ENCODE peak calls at places on chromosomes 7 and 10, in five cellular contexts. M, V, O, E and P are unnamed samples. For H3K9me3, the result is how much of the 10 kb centered on the place peaks cover.

GRCh38 chr10:114335614-114336013 is 68.7 kb downstream of the AFAP1L2 start:
- DNase-seq in M (no peak), V (no peak), O (no peak), E (no peak), P (no peak)

GRCh38 chr7:130024390-130024789 is 26.8 kb downstream of the ZC3HC1 start:
- DNase-seq in M (no peak), V (no peak), O (peak), E (no peak), P (no peak)

GRCh38 chr7:879706-880105 is 3.4 kb downstream of the GET4 start:
- DNase-seq in M (no peak), V (no peak), O (no peak), E (peak), P (no peak)

GRCh38 chr7:98617051-98617959 is at the start of gene NPTX2:
- DNase-seq in M (peak), V (no peak), O (peak), E (no peak), P (no peak)

GRCh38 chr10:74837750-74838149 is 11.3 kb downstream of the KAT6B start:
- DNase-seq in M (no peak), V (no peak), O (no peak), E (no peak), P (no peak)

GRCh38 chr7:135620980-135621850 is 41.1 kb upstream of the STMP1 start:
- DNase-seq in M (no peak), V (peak), O (peak), E (no peak), P (peak)

GRCh38 chr10:21740989-21741388 is 207.0 kb downstream of the MLLT10 start:
- DNase-seq in M (no peak), V (no peak), O (no peak), E (no peak), P (no peak)

GRCh38 chr7:2884161-2884560 is 40.1 kb upstream of the GNA12 start:
- DNase-seq in M (no peak), V (no peak), O (no peak), E (no peak), P (no peak)

GRCh38 chr10:14391342-14391741 is 60.6 kb upstream of the FRMD4A start:
- DNase-seq in M (no peak), V (no peak), O (no peak), E (no peak), P (no peak)

GRCh38 chr7:31476073-31476745 is 37.7 kb upstream of the ITPRID1 start:
- DNase-seq in M (no peak), V (no peak), O (no peak), E (no peak), P (no peak)

GRCh38 chr7:104017001-104017400 is 27.5 kb upstream of the RELN start:
- DNase-seq in M (no peak), V (no peak), O (peak), E (no peak), P (no peak)

GRCh38 chr10:11901454-11902431 is 78.6 kb downstream of the PROSER2 start:
- DNase-seq in M (no peak), V (no peak), O (peak), E (no peak), P (no peak)

GRCh38 chr7:36301914-36302771 is 87.5 kb upstream of the ANLN start:
- DNase-seq in M (no peak), V (no peak), O (peak), E (peak), P (no peak)

GRCh38 chr7:223118-223800 is 30.9 kb downstream of the FAM20C start:
- DNase-seq in M (no peak), V (no peak), O (no peak), E (no peak), P (no peak)

GRCh38 chr10:102435529-102436233 is 3.3 kb upstream of the CUEDC2 start:
- DNase-seq in M (no peak), V (no peak), O (peak), E (no peak), P (no peak)

GRCh38 chr7:51346136-51346535 is 29.5 kb upstream of the COBL start:
- DNase-seq in M (no peak), V (no peak), O (no peak), E (no peak), P (no peak)

GRCh38 chr7:79455173-79455790 is 1.8 kb upstream of the MAGI2 start:
- DNase-seq in M (peak), V (no peak), O (no peak), E (no peak), P (no peak)

GRCh38 chr7:79833616-79834015 is 301.0 kb upstream of the GNAI1 start:
- DNase-seq in M (no peak), V (no peak), O (no peak), E (no peak), P (no peak)

GRCh38 chr7:143456992-143457793 is 13.9 kb downstream of the TAS2R60 start:
- DNase-seq in M (no peak), V (no peak), O (no peak), E (no peak), P (no peak)

GRCh38 chr7:37705976-37706375 is 22.4 kb downstream of the GPR141 start:
- DNase-seq in M (no peak), V (no peak), O (no peak), E (no peak), P (no peak)

GRCh38 chr10:8181496-8182174 is 127.1 kb downstream of the GATA3 start:
- DNase-seq in M (no peak), V (no peak), O (no peak), E (no peak), P (no peak)

GRCh38 chr10:132848306-132848705 is 62.4 kb upstream of the NKX6-2 start:
- DNase-seq in M (no peak), V (no peak), O (no peak), E (no peak), P (no peak)

GRCh38 chr7:20107582-20107981 is 109.6 kb downstream of the MACC1 start:
- DNase-seq in M (no peak), V (no peak), O (peak), E (no peak), P (no peak)

GRCh38 chr7:19327011-19327410 is 181.8 kb upstream of the FERD3L start:
- DNase-seq in M (no peak), V (no peak), O (peak), E (no peak), P (no peak)

GRCh38 chr7:107783648-107784047 is 19.4 kb downstream of the SLC26A3 start:
- DNase-seq in M (no peak), V (no peak), O (no peak), E (no peak), P (no peak)

GRCh38 chr7:7761974-7762769 is 43.8 kb upstream of the RPA3 start:
- DNase-seq in M (no peak), V (peak), O (peak), E (no peak), P (no peak)

GRCh38 chr10:101367569-101368453 is 13.8 kb downstream of the BTRC start:
- DNase-seq in M (no peak), V (peak), O (peak), E (no peak), P (no peak)

GRCh38 chr10:5816170-5816569 is 2.9 kb upstream of the GDI2 start:
- DNase-seq in M (no peak), V (no peak), O (no peak), E (no peak), P (no peak)

GRCh38 chr10:57621466-57621865 is 646.2 kb downstream of the IPMK start:
- DNase-seq in M (no peak), V (no peak), O (no peak), E (no peak), P (no peak)

GRCh38 chr7:131424219-131424822 is 96.6 kb downstream of the MKLN1 start:
- DNase-seq in M (no peak), V (peak), O (peak), E (no peak), P (no peak)

GRCh38 chr7:137967143-137968018 is 34.5 kb downstream of the CREB3L2 start:
- DNase-seq in M (no peak), V (no peak), O (peak), E (no peak), P (no peak)

GRCh38 chr10:78236416-78237015 is 202.9 kb downstream of the RPS24 start:
- DNase-seq in M (no peak), V (no peak), O (no peak), E (no peak), P (no peak)
- TF ChIP-seq CTCF in M (no peak), V (no peak), O (no peak), E (no peak), P (no peak)

GRCh38 chr7:117312593-117312992 is 10.3 kb downstream of the WNT2 start:
- DNase-seq in M (no peak), V (no peak), O (peak), E (no peak), P (no peak)

GRCh38 chr7:117308891-117309290 is 14.0 kb downstream of the WNT2 start:
- DNase-seq in M (no peak), V (no peak), O (no peak), E (no peak), P (no peak)

GRCh38 chr7:117319211-117319610 is 3.6 kb downstream of the WNT2 start:
- DNase-seq in M (no peak), V (no peak), O (no peak), E (no peak), P (no peak)

DNA sequence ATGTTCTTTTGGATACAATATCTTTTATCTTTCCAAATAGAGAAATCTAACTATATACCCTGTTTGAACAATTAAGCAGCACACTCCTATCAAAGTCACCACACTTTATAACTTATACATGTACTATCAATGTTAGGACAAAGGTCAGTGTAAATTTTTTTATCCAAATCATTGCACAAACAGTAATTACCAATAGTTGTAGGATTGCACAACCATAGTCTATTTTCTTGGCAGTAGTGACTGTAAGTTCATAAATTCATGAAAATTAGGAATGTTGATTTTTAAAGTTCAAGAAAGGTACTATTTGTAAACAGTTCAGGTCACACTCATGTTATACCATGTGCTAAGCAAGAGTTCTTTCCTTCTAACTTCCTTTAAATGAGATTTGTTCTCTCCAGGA is 9.3 kb downstream of the WNT2 start:
- DNase-seq in M (no peak), V (no peak), O (no peak), E (no peak), P (no peak)
- H3K9me3 ChIP-seq in M (under half), V (under half), O (under half), E (under half), P (under half)

GRCh38 chr7:101108961-101109360 is 17.9 kb upstream of the SERPINE1 start:
- DNase-seq in M (no peak), V (no peak), O (no peak), E (no peak), P (no peak)
- H3K27ac ChIP-seq in M (peak), V (peak), O (no peak), E (no peak), P (peak)

GRCh38 chr7:34656036-34656435 is 2.0 kb upstream of the NPSR1 start:
- DNase-seq in M (no peak), V (no peak), O (no peak), E (no peak), P (no peak)
- TF ChIP-seq CTCF in M (no peak), V (no peak), O (no peak), E (no peak), P (no peak)

GRCh38 chr7:157766098-157766497 is 429.3 kb downstream of the DNAJB6 start:
- DNase-seq in M (no peak), V (no peak), O (no peak), E (no peak), P (no peak)
- H3K9me3 ChIP-seq in M (under half), V (under half), O (under half), E (under half), P (under half)

GRCh38 chr10:44978213-44978569 is 418 bp downstream of the DEPP1 start:
- DNase-seq in M (no peak), V (no peak), O (no peak), E (no peak), P (no peak)
- H3K27ac ChIP-seq in M (peak), V (peak), O (peak), E (peak), P (peak)